ENCODE peak calls at places on chromosomes 2 and 18, in nine cellular contexts. Y, W, P, G, I, N, Z, D and X are unnamed samples.

GRCh38 chr2:230895536-230896345 is 29.3 kb downstream of the GPR55 start:
- DNase-seq in Y (no peak), W (no peak), P (no peak), G (no peak), I (no peak), N (no peak), Z (peak; percentile 7), D (no peak), X (peak; percentile 49)

GRCh38 chr2:71113843-71114242 is 16.2 kb downstream of the MCEE start:
- DNase-seq in Y (no peak), W (no peak), P (no peak), G (no peak), I (no peak), N (no peak), Z (no peak), D (no peak), X (no peak)

GRCh38 chr2:28327963-28328922 is 64.4 kb upstream of the FOSL2 start:
- DNase-seq in Y (peak; percentile 86), W (peak; percentile 41), P (no peak), G (no peak), I (no peak), N (no peak), Z (no peak), D (peak; percentile 27), X (no peak)

GRCh38 chr2:72144746-72145657 is 2.7 kb downstream of the CYP26B1 start:
- DNase-seq in Y (peak; percentile 45), W (no peak), P (no peak), G (peak; percentile 48), I (peak; percentile 84), N (peak; percentile 93), Z (peak; percentile 15), D (no peak), X (peak; percentile 84)

GRCh38 chr2:157438907-157439791 is 4.7 kb downstream of the CYTIP start:
- DNase-seq in Y (peak; percentile 7), W (peak; percentile 11), P (no peak), G (no peak), I (no peak), N (no peak), Z (no peak), D (peak; percentile 59), X (no peak)

GRCh38 chr18:6414118-6414722 is 491 bp downstream of the L3MBTL4 start:
- DNase-seq in Y (peak; percentile 41), W (no peak), P (peak; percentile 29), G (peak; percentile 51), I (peak; percentile 67), N (peak; percentile 8), Z (peak; percentile 40), D (peak; percentile 10), X (peak; percentile 87)

GRCh38 chr2:185147361-185147760 is 549.0 kb downstream of the ZNF804A start:
- DNase-seq in Y (no peak), W (no peak), P (no peak), G (no peak), I (no peak), N (no peak), Z (no peak), D (no peak), X (no peak)

GRCh38 chr2:95025406-95026319 is at the start of gene MAL:
- DNase-seq in Y (peak; percentile 28), W (peak; percentile 7), P (no peak), G (no peak), I (peak; percentile 31), N (no peak), Z (peak; percentile 31), D (no peak), X (no peak)

GRCh38 chr2:33133436-33133835 is 186.7 kb downstream of the LTBP1 start:
- DNase-seq in Y (peak; percentile 51), W (peak; percentile 57), P (no peak), G (peak; percentile 30), I (no peak), N (no peak), Z (no peak), D (peak; percentile 61), X (no peak)

GRCh38 chr2:24494415-24494814 is 3.4 kb downstream of the NCOA1 start:
- DNase-seq in Y (no peak), W (no peak), P (no peak), G (no peak), I (no peak), N (no peak), Z (no peak), D (no peak), X (no peak)

GRCh38 chr2:191690327-191690726 is 12.4 kb downstream of the NABP1 start:
- DNase-seq in Y (no peak), W (no peak), P (no peak), G (no peak), I (no peak), N (no peak), Z (no peak), D (no peak), X (no peak)

GRCh38 chr2:203328735-203329549 is 748 bp downstream of the ABI2 start:
- DNase-seq in Y (peak; percentile 76), W (peak; percentile 43), P (no peak), G (peak; percentile 57), I (peak; percentile 74), N (peak; percentile 62), Z (peak; percentile 35), D (peak; percentile 43), X (no peak)

GRCh38 chr2:218217366-218218309 is 649 bp downstream of the ARPC2 start:
- DNase-seq in Y (peak; percentile 60), W (peak; percentile 25), P (peak; percentile 12), G (peak; percentile 54), I (peak; percentile 60), N (peak; percentile 50), Z (peak; percentile 62), D (peak; percentile 46), X (no peak)

GRCh38 chr2:2850891-2851290 is 519.8 kb upstream of the MYT1L start:
- DNase-seq in Y (no peak), W (no peak), P (no peak), G (no peak), I (no peak), N (no peak), Z (no peak), D (no peak), X (no peak)

GRCh38 chr2:235950473-235950809 is 217.7 kb downstream of the GBX2 start:
- DNase-seq in Y (no peak), W (no peak), P (no peak), G (no peak), I (peak; percentile 63), N (no peak), Z (no peak), D (peak; percentile 6), X (no peak)

GRCh38 chr2:133801956-133802355 is 233.7 kb upstream of the NCKAP5 start:
- DNase-seq in Y (no peak), W (no peak), P (no peak), G (no peak), I (no peak), N (no peak), Z (no peak), D (no peak), X (no peak)

GRCh38 chr2:189614585-189614984 is 34.0 kb upstream of the SLC40A1 start:
- DNase-seq in Y (no peak), W (no peak), P (no peak), G (no peak), I (no peak), N (no peak), Z (no peak), D (no peak), X (no peak)

GRCh38 chr2:210660751-210661150 is 104.4 kb downstream of the CPS1 start:
- DNase-seq in Y (no peak), W (no peak), P (no peak), G (no peak), I (no peak), N (no peak), Z (no peak), D (no peak), X (no peak)

GRCh38 chr2:156322103-156322671 is 10.3 kb downstream of the NR4A2 start:
- DNase-seq in Y (no peak), W (no peak), P (no peak), G (no peak), I (no peak), N (no peak), Z (no peak), D (no peak), X (no peak)

GRCh38 chr2:215950009-215950408 is 63.3 kb downstream of the MREG start:
- DNase-seq in Y (peak; percentile 70), W (peak; percentile 53), P (no peak), G (no peak), I (peak; percentile 51), N (peak; percentile 42), Z (no peak), D (peak; percentile 62), X (no peak)
- TF ChIP-seq CTCF in Y (peak; percentile 50), W (peak; percentile 44), P (peak; percentile 53), G (peak; percentile 52), I (peak; percentile 60), N (peak; percentile 54), Z (peak; percentile 36), D (peak; percentile 54), X (peak; percentile 71)

GRCh38 chr2:1584691-1585485 is 159.4 kb downstream of the PXDN start:
- DNase-seq in Y (no peak), W (peak; percentile 34), P (no peak), G (no peak), I (no peak), N (no peak), Z (no peak), D (peak; percentile 6), X (no peak)
- TF ChIP-seq CTCF in Y (peak; percentile 17), W (no peak), P (no peak), G (no peak), I (no peak), N (no peak), Z (no peak), D (peak; percentile 25), X (peak; percentile 29)

GRCh38 chr2:118554616-118555015 is 292.8 kb downstream of the EN1 start:
- DNase-seq in Y (peak; percentile 24), W (peak; percentile 6), P (no peak), G (no peak), I (no peak), N (peak; percentile 8), Z (no peak), D (peak; percentile 8), X (peak; percentile 2)
- TF ChIP-seq CTCF in Y (peak; percentile 14), W (no peak), P (peak; percentile 37), G (no peak), I (peak; percentile 34), N (no peak), Z (no peak), D (peak; percentile 16), X (no peak)

GRCh38 chr2:73985318-73986084 is 791 bp downstream of the TET3 start:
- DNase-seq in Y (peak; percentile 41), W (no peak), P (peak; percentile 37), G (peak; percentile 44), I (peak; percentile 84), N (no peak), Z (peak; percentile 51), D (peak; percentile 38), X (no peak)

GRCh38 chr2:73984922-73985317 is 210 bp downstream of the TET3 start:
- DNase-seq in Y (peak; percentile 59), W (no peak), P (peak; percentile 52), G (peak; percentile 58), I (peak; percentile 83), N (no peak), Z (peak; percentile 63), D (peak; percentile 30), X (no peak)

GRCh38 chr2:73987948-73988700 is 3.4 kb downstream of the TET3 start:
- DNase-seq in Y (no peak), W (peak; percentile 55), P (no peak), G (no peak), I (no peak), N (no peak), Z (no peak), D (peak; percentile 40), X (no peak)

GRCh38 chr2:73986085-73986680 is 1.5 kb downstream of the TET3 start:
- DNase-seq in Y (no peak), W (no peak), P (no peak), G (no peak), I (no peak), N (no peak), Z (peak; percentile 51), D (no peak), X (no peak)

GRCh38 chr2:73987109-73987947 is 2.6 kb downstream of the TET3 start:
- DNase-seq in Y (peak; percentile 86), W (peak; percentile 58), P (no peak), G (peak; percentile 46), I (peak; percentile 54), N (no peak), Z (peak; percentile 53), D (peak; percentile 64), X (no peak)
- TF ChIP-seq CTCF in Y (peak; percentile 29), W (peak; percentile 30), P (no peak), G (peak; percentile 46), I (no peak), N (no peak), Z (peak; percentile 25), D (no peak), X (peak; percentile 14)